ENCODE peak calls at places on chromosomes 6 and 20, in eight cellular contexts. A, M, W, Y, L, R, V and O are unnamed samples.

GRCh38 chr6:158879180-158879579 is 60.0 kb upstream of the EZR start:
- DNase-seq in A (no peak), M (peak), W (no peak), Y (peak), L (no peak), R (no peak), V (no peak), O (no peak)

GRCh38 chr20:37511605-37512275 is 9.3 kb upstream of the NNAT start:
- DNase-seq in A (no peak), M (peak), W (peak), Y (peak), L (no peak), R (no peak), V (peak), O (no peak)

GRCh38 chr20:21089421-21089820 is 16.7 kb downstream of the LINC00237 start:
- DNase-seq in A (no peak), M (no peak), W (no peak), Y (no peak), L (no peak), R (no peak), V (no peak), O (no peak)

GRCh38 chr20:63366658-63367360 is 5.7 kb upstream of the CHRNA4 start:
- DNase-seq in A (no peak), M (no peak), W (no peak), Y (no peak), L (no peak), R (no peak), V (no peak), O (no peak)

GRCh38 chr20:42721923-42722322 is 467.8 kb downstream of the PTPRT start:
- DNase-seq in A (no peak), M (no peak), W (no peak), Y (no peak), L (no peak), R (no peak), V (no peak), O (no peak)

GRCh38 chr6:147257760-147258159 is 53.5 kb downstream of the STXBP5 start:
- DNase-seq in A (no peak), M (no peak), W (no peak), Y (no peak), L (no peak), R (no peak), V (no peak), O (no peak)

GRCh38 chr6:21601341-21601740 is 7.8 kb downstream of the SOX4 start:
- DNase-seq in A (no peak), M (no peak), W (no peak), Y (no peak), L (no peak), R (no peak), V (no peak), O (no peak)

GRCh38 chr20:19934792-19935491 is 82.2 kb upstream of the NAA20 start:
- DNase-seq in A (peak), M (no peak), W (no peak), Y (no peak), L (no peak), R (peak), V (no peak), O (no peak)

GRCh38 chr6:13708679-13709261 is 2.9 kb downstream of the RANBP9 start:
- DNase-seq in A (no peak), M (no peak), W (peak), Y (peak), L (no peak), R (no peak), V (no peak), O (no peak)

GRCh38 chr6:110781522-110782200 is 33.6 kb downstream of the CDK19 start:
- DNase-seq in A (no peak), M (no peak), W (no peak), Y (no peak), L (no peak), R (no peak), V (no peak), O (no peak)

GRCh38 chr6:130947464-130947863 is 115.6 kb downstream of the EPB41L2 start:
- DNase-seq in A (no peak), M (no peak), W (no peak), Y (no peak), L (no peak), R (no peak), V (no peak), O (no peak)

DNA sequence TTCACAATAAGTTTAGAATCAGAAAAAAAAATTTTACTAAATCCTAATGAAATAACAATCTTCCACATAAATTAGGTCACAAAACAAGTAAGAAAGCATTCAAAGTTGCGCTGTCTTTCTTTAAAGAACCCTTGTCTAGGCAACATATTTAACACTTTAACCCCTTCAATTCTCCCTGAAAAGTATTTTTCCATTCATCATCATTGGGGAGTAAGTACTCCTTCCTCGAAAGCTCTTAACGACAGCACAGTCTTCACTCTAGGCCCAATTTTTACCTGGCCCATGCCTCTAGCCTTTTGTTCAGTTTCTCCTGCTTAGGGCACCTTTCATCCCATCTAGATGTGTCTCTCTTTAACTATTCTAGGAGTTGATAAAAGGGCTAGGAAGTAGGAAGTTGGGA is 2.6 kb downstream of the TSPYL1 start:
- DNase-seq in A (no peak), M (no peak), W (no peak), Y (peak), L (no peak), R (no peak), V (no peak), O (no peak)
- H3K4me3 ChIP-seq in A (peak), M (peak), W (peak), Y (peak), L (peak), R (peak), V (peak), O (peak)

GRCh38 chr6:44228031-44228430 is 4.6 kb downstream of the SLC29A1 start:
- DNase-seq in A (no peak), M (no peak), W (no peak), Y (no peak), L (no peak), R (no peak), V (no peak), O (no peak)
- H3K4me3 ChIP-seq in A (no peak), M (no peak), W (no peak), Y (no peak), L (no peak), R (peak), V (no peak), O (no peak)

GRCh38 chr6:38503940-38504682 is 135.6 kb downstream of the BTBD9 start:
- DNase-seq in A (no peak), M (no peak), W (peak), Y (no peak), L (no peak), R (no peak), V (no peak), O (peak)
- H3K4me3 ChIP-seq in A (no peak), M (no peak), W (no peak), Y (no peak), L (no peak), R (no peak), V (no peak), O (no peak)

GRCh38 chr6:164108869-164109769 is 694.6 kb downstream of the QKI start:
- DNase-seq in A (peak), M (no peak), W (peak), Y (peak), L (no peak), R (peak), V (peak), O (peak)
- H3K4me3 ChIP-seq in A (peak), M (no peak), W (no peak), Y (no peak), L (no peak), R (peak), V (no peak), O (no peak)

GRCh38 chr20:57375652-57376230 is 15.5 kb upstream of the RBM38 start:
- DNase-seq in A (no peak), M (no peak), W (no peak), Y (no peak), L (no peak), R (no peak), V (peak), O (no peak)

GRCh38 chr20:57372157-57372556 is 19.0 kb upstream of the RBM38 start:
- DNase-seq in A (no peak), M (no peak), W (no peak), Y (no peak), L (no peak), R (no peak), V (no peak), O (no peak)

GRCh38 chr20:57372581-57373350 is 18.4 kb upstream of the RBM38 start:
- DNase-seq in A (no peak), M (no peak), W (no peak), Y (no peak), L (no peak), R (no peak), V (peak), O (no peak)

GRCh38 chr20:57374931-57375651 is 16.1 kb upstream of the RBM38 start:
- DNase-seq in A (no peak), M (no peak), W (no peak), Y (no peak), L (no peak), R (no peak), V (peak), O (no peak)

GRCh38 chr20:57374343-57374930 is 16.8 kb upstream of the RBM38 start:
- DNase-seq in A (peak), M (no peak), W (no peak), Y (no peak), L (no peak), R (no peak), V (no peak), O (no peak)
- H3K4me3 ChIP-seq in A (no peak), M (no peak), W (no peak), Y (no peak), L (no peak), R (no peak), V (no peak), O (no peak)

GRCh38 chr6:98836962-98837944 is 2.9 kb downstream of the POU3F2 start:
- DNase-seq in A (no peak), M (no peak), W (no peak), Y (no peak), L (no peak), R (no peak), V (no peak), O (no peak)

GRCh38 chr6:98840385-98840784 is 6.0 kb downstream of the POU3F2 start:
- DNase-seq in A (no peak), M (no peak), W (no peak), Y (no peak), L (no peak), R (no peak), V (no peak), O (no peak)

GRCh38 chr6:98839788-98840361 is 5.5 kb downstream of the POU3F2 start:
- DNase-seq in A (no peak), M (no peak), W (peak), Y (no peak), L (peak), R (no peak), V (no peak), O (no peak)

GRCh38 chr6:98836025-98836961 is 1.9 kb downstream of the POU3F2 start:
- DNase-seq in A (no peak), M (no peak), W (no peak), Y (no peak), L (no peak), R (no peak), V (no peak), O (no peak)

DNA sequence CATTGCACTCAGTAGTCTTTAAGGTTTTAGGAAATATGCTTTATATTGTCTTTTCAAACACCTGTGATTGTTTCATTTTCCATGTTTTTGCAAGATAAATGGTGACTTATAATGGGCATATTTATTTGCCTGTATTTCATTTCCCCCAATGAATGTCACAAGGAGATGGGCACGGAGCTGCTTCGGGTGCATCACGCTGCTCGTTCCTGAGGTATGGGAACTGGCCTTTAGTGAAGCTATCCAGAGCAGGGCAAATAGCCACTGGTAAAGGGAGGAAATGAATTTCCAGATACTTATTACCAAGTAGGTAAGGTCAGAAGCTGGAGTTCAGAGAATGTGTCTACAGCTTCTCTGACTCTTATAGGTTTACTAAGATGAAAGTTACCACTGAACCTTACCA is 3.7 kb downstream of the POU3F2 start:
- DNase-seq in A (no peak), M (no peak), W (no peak), Y (no peak), L (no peak), R (no peak), V (no peak), O (no peak)
- H3K4me3 ChIP-seq in A (no peak), M (no peak), W (no peak), Y (no peak), L (peak), R (no peak), V (no peak), O (no peak)

DNA sequence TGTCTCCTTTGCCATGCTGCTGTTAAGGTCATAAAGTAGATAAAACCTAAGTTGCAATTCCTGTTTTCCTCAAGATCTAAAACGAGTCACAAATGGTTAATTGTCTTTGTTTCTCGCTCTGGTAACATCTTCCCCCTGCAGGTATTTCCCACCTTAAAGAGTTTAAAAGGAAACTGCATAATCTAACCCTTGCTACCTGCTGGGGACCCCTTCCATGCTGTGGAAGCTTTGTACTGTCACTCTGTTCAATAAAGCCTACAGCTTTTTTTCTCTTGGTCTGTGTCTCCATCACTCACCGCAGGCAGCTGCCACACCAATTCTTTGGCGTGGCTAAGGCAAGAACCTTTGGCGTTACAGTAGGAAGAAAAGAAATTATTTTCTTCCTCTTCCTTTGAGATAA is 117.7 kb upstream of the GJE1 start:
- DNase-seq in A (no peak), M (no peak), W (no peak), Y (no peak), L (no peak), R (no peak), V (no peak), O (no peak)
- H3K4me3 ChIP-seq in A (no peak), M (no peak), W (peak), Y (peak), L (no peak), R (no peak), V (peak), O (peak)